ENCODE peak calls at places on chromosomes 12 and 14, in eight cellular contexts. N, J, R, A, Q, E, O and B are unnamed samples.

GRCh38 chr12:105036937-105037649 is 47.2 kb downstream of the ALDH1L2 start:
- DNase-seq in N (no peak), J (no peak), R (no peak), A (no peak), Q (peak), E (no peak), O (peak), B (no peak)

GRCh38 chr12:98793121-98793520 is 148.0 kb downstream of the APAF1 start:
- DNase-seq in N (no peak), J (no peak), R (no peak), A (no peak), Q (no peak), E (no peak), O (no peak), B (no peak)

GRCh38 chr12:64798165-64798564 is 26.3 kb upstream of the TBC1D30 start:
- DNase-seq in N (no peak), J (no peak), R (no peak), A (no peak), Q (no peak), E (no peak), O (no peak), B (no peak)

GRCh38 chr12:63078911-63079310 is 72.1 kb downstream of the AVPR1A start:
- DNase-seq in N (no peak), J (no peak), R (no peak), A (no peak), Q (no peak), E (no peak), O (no peak), B (no peak)

GRCh38 chr14:51603495-51603894 is 48.2 kb upstream of the FRMD6 start:
- DNase-seq in N (no peak), J (no peak), R (no peak), A (peak), Q (no peak), E (no peak), O (no peak), B (peak)

GRCh38 chr12:1481919-1482318 is 112.5 kb downstream of the FBXL14 start:
- DNase-seq in N (no peak), J (no peak), R (no peak), A (no peak), Q (no peak), E (no peak), O (no peak), B (no peak)

GRCh38 chr14:23366163-23366921 is 1.4 kb upstream of the EFS start:
- DNase-seq in N (no peak), J (no peak), R (no peak), A (peak), Q (no peak), E (peak), O (no peak), B (peak)

GRCh38 chr12:90327783-90328743 is 619.4 kb upstream of the ATP2B1 start:
- DNase-seq in N (no peak), J (no peak), R (no peak), A (no peak), Q (peak), E (no peak), O (no peak), B (no peak)

GRCh38 chr12:68612245-68612644 is 1.5 kb downstream of the RAP1B start:
- DNase-seq in N (no peak), J (no peak), R (no peak), A (peak), Q (peak), E (no peak), O (no peak), B (peak)

GRCh38 chr12:58364389-58365086 is 423.2 kb downstream of the ATP23 start:
- DNase-seq in N (no peak), J (no peak), R (no peak), A (peak), Q (no peak), E (no peak), O (no peak), B (peak)

GRCh38 chr14:72692678-72693077 is 201.2 kb downstream of the DPF3 start:
- DNase-seq in N (peak), J (no peak), R (peak), A (no peak), Q (no peak), E (no peak), O (no peak), B (peak)

GRCh38 chr12:70557583-70558263 is 79.5 kb downstream of the PTPRB start:
- DNase-seq in N (no peak), J (no peak), R (no peak), A (no peak), Q (no peak), E (no peak), O (no peak), B (no peak)

GRCh38 chr14:104284107-104284592 is 145.8 kb downstream of the KIF26A start:
- DNase-seq in N (no peak), J (no peak), R (no peak), A (no peak), Q (no peak), E (no peak), O (no peak), B (no peak)

GRCh38 chr12:53071591-53072551 is 7.3 kb downstream of the SPRYD3 start:
- DNase-seq in N (no peak), J (no peak), R (peak), A (peak), Q (peak), E (peak), O (peak), B (peak)

GRCh38 chr14:60222820-60223219 is 26.2 kb upstream of the PPM1A start:
- DNase-seq in N (no peak), J (no peak), R (peak), A (no peak), Q (no peak), E (peak), O (no peak), B (no peak)

GRCh38 chr14:24315807-24316596 is 4.7 kb downstream of the LTB4R start:
- DNase-seq in N (no peak), J (no peak), R (peak), A (peak), Q (peak), E (peak), O (no peak), B (no peak)

GRCh38 chr14:79016828-79017505 is 846.8 kb downstream of the NRXN3 start:
- DNase-seq in N (no peak), J (no peak), R (no peak), A (peak), Q (peak), E (no peak), O (no peak), B (peak)

GRCh38 chr14:21505009-21505553 is 6.1 kb downstream of the METTL3 start:
- DNase-seq in N (no peak), J (peak), R (no peak), A (no peak), Q (no peak), E (no peak), O (no peak), B (no peak)